ENCODE peak calls at places on chromosome 13, in seven cellular contexts. T is tibial nerve, H is Peyer's patch, U is transverse colon, D is esophagus squamous epithelium, P is esophagus muscularis mucosa, S is heart left ventricle. Z is an unnamed sample.
A peak's percentile ranks its signal among the peaks of the same experiment; 100 is the strongest.

GRCh38 chr13:60482012-60482411 is 85.0 kb downstream of the TDRD3 start:
- DNase-seq in S (no peak), T (no peak), H (no peak), P (no peak), D (no peak), U (no peak), Z (no peak)

GRCh38 chr13:37681295-37682032 is 82.9 kb upstream of the POSTN start:
- DNase-seq in D (no peak), P (no peak), S (no peak), H (no peak), T (peak; percentile 34), U (no peak), Z (no peak)

GRCh38 chr13:84050551-84050950 is 168.3 kb upstream of the SLITRK1 start:
- DNase-seq in P (no peak), H (no peak), U (no peak), D (no peak), T (no peak), S (no peak), Z (no peak)

GRCh38 chr13:58823701-58824100 is 1192.2 kb downstream of the PCDH17 start:
- DNase-seq in U (no peak), D (no peak), H (no peak), S (no peak), T (no peak), P (no peak), Z (no peak)

GRCh38 chr13:31008400-31009115 is 76.1 kb downstream of the TEX26 start:
- DNase-seq in H (no peak), P (no peak), D (no peak), S (no peak), U (no peak), T (no peak), Z (no peak)

GRCh38 chr13:95357875-95358274 is 56.6 kb upstream of the ABCC4 start:
- DNase-seq in U (no peak), D (no peak), P (no peak), S (no peak), T (no peak), H (no peak), Z (no peak)

GRCh38 chr13:34294483-34295129 is 476.7 kb downstream of the RFC3 start:
- DNase-seq in H (no peak), T (no peak), D (no peak), P (no peak), U (no peak), S (no peak), Z (no peak)

GRCh38 chr13:94674609-94675348 is 37.6 kb downstream of the SOX21 start:
- DNase-seq in T (peak; percentile 55), D (no peak), S (peak; percentile 22), U (peak; percentile 46), H (peak; percentile 79), P (no peak), Z (peak; percentile 37)

GRCh38 chr13:63948045-63948444 is 2532.4 kb upstream of the PCDH20 start:
- DNase-seq in U (no peak), D (no peak), P (no peak), S (no peak), T (no peak), H (no peak), Z (no peak)

GRCh38 chr13:22926176-22927007 is 254.4 kb upstream of the SGCG start:
- DNase-seq in T (peak; percentile 52), P (no peak), U (peak; percentile 67), H (peak; percentile 64), D (no peak), S (peak; percentile 60), Z (peak; percentile 36)

GRCh38 chr13:73914119-73914518 is 220.1 kb downstream of the KLF12 start:
- DNase-seq in D (no peak), S (no peak), U (no peak), T (no peak), P (no peak), H (no peak), Z (no peak)

GRCh38 chr13:103386341-103386740 is 320.1 kb upstream of the SLC10A2 start:
- DNase-seq in T (no peak), H (no peak), U (no peak), D (no peak), P (no peak), S (no peak), Z (no peak)

GRCh38 chr13:91417660-91418325 is 19.4 kb downstream of the GPC5 start:
- DNase-seq in S (no peak), P (no peak), U (no peak), D (no peak), H (no peak), T (no peak), Z (no peak)

DNA sequence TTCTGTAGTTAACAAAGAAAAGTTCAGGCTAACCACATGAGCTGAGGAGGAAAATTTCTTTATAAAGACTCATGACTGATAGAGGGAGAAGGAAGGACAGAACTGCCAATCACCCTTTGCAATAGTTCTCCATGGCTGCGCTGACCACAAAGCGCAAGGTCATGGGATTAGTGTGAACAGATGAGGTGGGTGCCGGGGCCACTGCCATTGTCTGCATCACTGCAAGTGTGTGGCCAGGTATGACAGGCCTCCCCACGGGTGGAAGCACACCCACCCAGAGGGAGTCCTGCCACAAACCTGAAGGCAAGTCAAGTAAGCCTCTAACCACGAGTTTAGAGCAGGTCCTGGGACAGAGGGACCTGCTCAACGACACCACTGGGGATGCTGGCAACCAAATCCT is 128.1 kb downstream of the TUBA3C start:
- DNase-seq in P (peak; percentile 83), H (no peak), D (no peak), U (no peak), S (no peak), T (no peak), Z (no peak)
- H3K9me3 ChIP-seq in P (no peaks in the 10 kb centered on the region), H (no peaks in the 10 kb centered on the region), D (no peaks in the 10 kb centered on the region), U (peaks cover 6% of the 10 kb centered on the region), S (no peaks in the 10 kb centered on the region), T (no peaks in the 10 kb centered on the region), Z (no peaks in the 10 kb centered on the region)

GRCh38 chr13:97325738-97326137 is 103.6 kb downstream of the MBNL2 start:
- DNase-seq in D (no peak), T (no peak), P (peak; percentile 12), H (no peak), U (no peak), S (no peak), Z (no peak)

GRCh38 chr13:97328222-97328790 is 105.7 kb upstream of the RAP2A start:
- DNase-seq in P (peak; percentile 82), T (peak; percentile 36), H (no peak), U (no peak), D (no peak), S (no peak), Z (no peak)

GRCh38 chr13:97329331-97329730 is 104.6 kb upstream of the RAP2A start:
- DNase-seq in H (no peak), U (no peak), S (no peak), D (no peak), P (peak; percentile 34), T (no peak), Z (no peak)

GRCh38 chr13:97327071-97327470 is 104.9 kb downstream of the MBNL2 start:
- DNase-seq in P (peak; percentile 17), U (no peak), D (no peak), T (no peak), S (no peak), H (no peak), Z (no peak)

DNA sequence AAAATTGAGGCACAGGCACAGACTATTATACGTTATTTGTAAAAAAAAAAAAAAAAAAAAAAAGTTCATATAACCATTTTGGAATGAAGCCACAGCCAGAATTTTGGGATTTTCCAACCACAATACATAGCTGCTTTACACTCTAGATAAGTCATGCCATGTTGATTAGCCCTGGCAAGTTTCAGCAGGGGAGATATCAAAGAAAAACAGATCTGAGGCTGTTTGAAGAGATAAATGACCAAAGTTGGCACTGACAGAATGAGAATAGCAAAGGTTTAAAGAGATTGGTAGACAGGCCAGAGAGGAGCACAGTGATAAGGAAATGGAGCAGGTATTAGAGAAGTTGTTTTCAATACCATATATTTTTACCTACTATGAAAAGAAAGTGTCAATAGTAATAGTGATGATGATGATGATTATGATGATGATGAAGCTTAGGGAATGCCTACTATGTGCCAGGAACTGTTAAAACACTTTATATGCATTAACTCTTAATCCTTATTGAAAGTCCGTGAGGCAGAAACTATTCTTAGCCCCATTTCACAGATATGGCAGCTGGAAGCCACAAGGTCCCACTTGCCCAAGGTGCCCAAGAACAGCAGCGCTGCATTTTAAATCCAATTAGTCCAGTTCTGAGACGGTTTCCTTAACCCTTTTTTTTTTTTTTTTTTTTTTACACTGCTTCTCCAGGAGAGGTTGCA is 105.5 kb downstream of the MBNL2 start:
- DNase-seq in D (no peak), P (peak; percentile 21), T (no peak), U (no peak), S (no peak), H (no peak), Z (no peak)
- TF ChIP-seq POLR2A in D (no peak), P (no peak), T (no peak), U (no peak), S (no peak), H (no peak), Z (no peak)

GRCh38 chr13:49697468-49697867 is 6.2 kb upstream of the EBPL start:
- DNase-seq in T (no peak), U (no peak), S (no peak), D (no peak), H (no peak), P (no peak), Z (no peak)
- H3K9me3 ChIP-seq in T (no peaks in the 10 kb centered on the region), U (no peaks in the 10 kb centered on the region), S (no peaks in the 10 kb centered on the region), D (no peaks in the 10 kb centered on the region), H (no peaks in the 10 kb centered on the region), P (no peaks in the 10 kb centered on the region), Z (no peaks in the 10 kb centered on the region)

GRCh38 chr13:110338441-110339101 is 31.5 kb downstream of the COL4A2 start:
- DNase-seq in P (no peak), U (peak; percentile 51), S (peak; percentile 65), D (no peak), T (peak; percentile 62), H (no peak), Z (no peak)
- TF ChIP-seq POLR2A in P (no peak), U (no peak), S (no peak), D (no peak), T (no peak), H (no peak), Z (no peak)

DNA sequence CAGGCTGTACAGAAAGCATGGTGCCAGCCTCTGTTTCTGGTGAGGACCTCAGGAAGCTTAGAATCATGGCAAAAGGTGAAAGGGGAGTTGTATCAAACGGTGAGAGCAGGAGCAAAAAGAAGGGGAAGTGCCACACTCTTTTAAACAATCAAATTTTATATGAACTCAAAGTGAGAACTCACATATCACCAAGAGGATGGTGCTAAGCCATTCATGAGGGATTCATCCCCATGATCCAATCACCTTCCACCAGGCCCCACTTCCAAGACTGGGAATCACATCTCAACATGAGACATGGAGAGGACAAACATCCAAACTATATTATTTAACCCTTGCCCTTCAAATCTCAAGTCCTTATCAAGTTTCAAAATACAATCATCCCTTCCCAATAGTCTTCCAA is 836.7 kb downstream of the SLITRK5 start:
- DNase-seq in U (no peak), H (no peak), S (no peak), P (no peak), T (no peak), D (no peak), Z (no peak)
- H3K9me3 ChIP-seq in U (peaks cover 16% of the 10 kb centered on the region), H (no peaks in the 10 kb centered on the region), S (peaks cover 31% of the 10 kb centered on the region), P (peaks cover 27% of the 10 kb centered on the region), T (no peaks in the 10 kb centered on the region), D (no peaks in the 10 kb centered on the region), Z (peaks cover 3% of the 10 kb centered on the region)

Z was measured in prostate gland.